ENCODE peak calls at places on chromosomes 13 and 19, in nine cellular contexts. One of them, this sample, is unnamed.
A peak's percentile ranks its signal among the peaks of the same experiment; 100 is the strongest.

GRCh38 chr13:59483441-59484116 is 680.1 kb downstream of the DIAPH3 start:
- DNase-seq in HCT116: no peak
- DNase-seq in cardiac muscle cell: peak; percentile 71
- DNase-seq in fibroblast of lung: peak; percentile 41
- DNase-seq in RWPE1: no peak
- DNase-seq in psoas muscle: no peak
- DNase-seq in PC-3: no peak
- DNase-seq in uterus: no peak
- DNase-seq in pancreas: no peak
- DNase-seq in this sample: no peak

GRCh38 chr19:16325161-16325527 is 518 bp downstream of the KLF2 start:
- DNase-seq in HCT116: no peak
- DNase-seq in cardiac muscle cell: peak; percentile 56
- DNase-seq in fibroblast of lung: no peak
- DNase-seq in RWPE1: no peak
- DNase-seq in psoas muscle: no peak
- DNase-seq in PC-3: no peak
- DNase-seq in uterus: no peak
- DNase-seq in pancreas: no peak
- DNase-seq in this sample: no peak

GRCh38 chr19:443005-443404 is 17.8 kb downstream of the SHC2 start:
- DNase-seq in HCT116: no peak
- DNase-seq in cardiac muscle cell: no peak
- DNase-seq in fibroblast of lung: no peak
- DNase-seq in RWPE1: no peak
- DNase-seq in psoas muscle: no peak
- DNase-seq in PC-3: no peak
- DNase-seq in uterus: no peak
- DNase-seq in pancreas: no peak
- DNase-seq in this sample: no peak

GRCh38 chr13:100473087-100473486 is 115.5 kb downstream of the GGACT start:
- DNase-seq in HCT116: no peak
- DNase-seq in cardiac muscle cell: peak; percentile 12
- DNase-seq in fibroblast of lung: no peak
- DNase-seq in RWPE1: no peak
- DNase-seq in psoas muscle: no peak
- DNase-seq in PC-3: no peak
- DNase-seq in uterus: no peak
- DNase-seq in pancreas: no peak
- DNase-seq in this sample: no peak

GRCh38 chr19:45615795-45616708 is 14.0 kb upstream of the GPR4 start:
- DNase-seq in HCT116: peak; percentile 97
- DNase-seq in cardiac muscle cell: peak; percentile 98
- DNase-seq in fibroblast of lung: peak; percentile 80
- DNase-seq in RWPE1: peak; percentile 94
- DNase-seq in psoas muscle: peak; percentile 91
- DNase-seq in PC-3: peak; percentile 80
- DNase-seq in uterus: peak; percentile 86
- DNase-seq in pancreas: peak; percentile 98
- DNase-seq in this sample: peak; percentile 75

GRCh38 chr13:113151745-113152707 is 6.4 kb upstream of the PROZ start:
- DNase-seq in HCT116: no peak
- DNase-seq in cardiac muscle cell: no peak
- DNase-seq in fibroblast of lung: peak; percentile 71
- DNase-seq in RWPE1: no peak
- DNase-seq in psoas muscle: peak; percentile 64
- DNase-seq in PC-3: peak; percentile 3
- DNase-seq in uterus: no peak
- DNase-seq in pancreas: peak; percentile 67
- DNase-seq in this sample: no peak

GRCh38 chr13:20993661-20994440 is 67.5 kb downstream of the LATS2 start:
- DNase-seq in HCT116: no peak
- DNase-seq in cardiac muscle cell: no peak
- DNase-seq in fibroblast of lung: peak; percentile 66
- DNase-seq in RWPE1: peak; percentile 30
- DNase-seq in psoas muscle: no peak
- DNase-seq in PC-3: no peak
- DNase-seq in uterus: no peak
- DNase-seq in pancreas: peak; percentile 9
- DNase-seq in this sample: no peak

GRCh38 chr19:15652559-15653278 is 12.0 kb downstream of the CYP4F3 start:
- DNase-seq in HCT116: no peak
- DNase-seq in cardiac muscle cell: no peak
- DNase-seq in fibroblast of lung: no peak
- DNase-seq in RWPE1: no peak
- DNase-seq in psoas muscle: no peak
- DNase-seq in PC-3: no peak
- DNase-seq in uterus: no peak
- DNase-seq in pancreas: no peak
- DNase-seq in this sample: no peak

GRCh38 chr13:45954861-45955595 is 97.5 kb downstream of the ZC3H13 start:
- DNase-seq in HCT116: no peak
- DNase-seq in cardiac muscle cell: no peak
- DNase-seq in fibroblast of lung: peak; percentile 6
- DNase-seq in RWPE1: no peak
- DNase-seq in psoas muscle: no peak
- DNase-seq in PC-3: no peak
- DNase-seq in uterus: no peak
- DNase-seq in pancreas: no peak
- DNase-seq in this sample: no peak

GRCh38 chr13:104024416-104025170 is 958.4 kb upstream of the SLC10A2 start:
- DNase-seq in HCT116: no peak
- DNase-seq in cardiac muscle cell: no peak
- DNase-seq in fibroblast of lung: peak; percentile 72
- DNase-seq in RWPE1: no peak
- DNase-seq in psoas muscle: no peak
- DNase-seq in PC-3: no peak
- DNase-seq in uterus: no peak
- DNase-seq in pancreas: no peak
- DNase-seq in this sample: no peak

GRCh38 chr13:109790951-109791605 is 4.7 kb upstream of the IRS2 start:
- DNase-seq in HCT116: no peak
- DNase-seq in cardiac muscle cell: peak; percentile 52
- DNase-seq in fibroblast of lung: peak; percentile 62
- DNase-seq in RWPE1: no peak
- DNase-seq in psoas muscle: no peak
- DNase-seq in PC-3: peak; percentile 58
- DNase-seq in uterus: no peak
- DNase-seq in pancreas: no peak
- DNase-seq in this sample: no peak

GRCh38 chr19:8609210-8610040 is 1.1 kb downstream of the ADAMTS10 start:
- DNase-seq in HCT116: peak; percentile 15
- DNase-seq in cardiac muscle cell: peak; percentile 68
- DNase-seq in fibroblast of lung: peak; percentile 59
- DNase-seq in RWPE1: no peak
- DNase-seq in psoas muscle: peak; percentile 74
- DNase-seq in PC-3: no peak
- DNase-seq in uterus: peak; percentile 52
- DNase-seq in pancreas: peak; percentile 70
- DNase-seq in this sample: peak; percentile 89

GRCh38 chr19:4594199-4594598 is 34.7 kb upstream of the SEMA6B start:
- DNase-seq in HCT116: no peak
- DNase-seq in cardiac muscle cell: no peak
- DNase-seq in fibroblast of lung: no peak
- DNase-seq in RWPE1: no peak
- DNase-seq in psoas muscle: no peak
- DNase-seq in PC-3: no peak
- DNase-seq in uterus: no peak
- DNase-seq in pancreas: no peak
- DNase-seq in this sample: no peak

GRCh38 chr19:1098177-1099051 is 3.2 kb upstream of the POLR2E start:
- DNase-seq in HCT116: no peak
- DNase-seq in cardiac muscle cell: no peak
- DNase-seq in fibroblast of lung: no peak
- DNase-seq in RWPE1: peak; percentile 39
- DNase-seq in psoas muscle: no peak
- DNase-seq in PC-3: peak; percentile 85
- DNase-seq in uterus: no peak
- DNase-seq in pancreas: peak; percentile 37
- DNase-seq in this sample: no peak

GRCh38 chr13:101691326-101691725 is 238.9 kb downstream of the ITGBL1 start:
- DNase-seq in HCT116: no peak
- DNase-seq in cardiac muscle cell: no peak
- DNase-seq in fibroblast of lung: peak; percentile 5
- DNase-seq in RWPE1: no peak
- DNase-seq in psoas muscle: no peak
- DNase-seq in PC-3: peak; percentile 12
- DNase-seq in uterus: no peak
- DNase-seq in pancreas: no peak
- DNase-seq in this sample: no peak

GRCh38 chr13:76992548-76993001 is 694 bp downstream of the CLN5 start:
- DNase-seq in HCT116: no peak
- DNase-seq in cardiac muscle cell: peak; percentile 24
- DNase-seq in fibroblast of lung: peak; percentile 32
- DNase-seq in RWPE1: no peak
- DNase-seq in psoas muscle: no peak
- DNase-seq in PC-3: peak; percentile 14
- DNase-seq in uterus: peak; percentile 27
- DNase-seq in pancreas: no peak
- DNase-seq in this sample: no peak

GRCh38 chr19:15666883-15667282 is 6.0 kb upstream of the CYP4F12 start:
- DNase-seq in HCT116: no peak
- DNase-seq in cardiac muscle cell: no peak
- DNase-seq in fibroblast of lung: no peak
- DNase-seq in RWPE1: no peak
- DNase-seq in psoas muscle: no peak
- DNase-seq in PC-3: no peak
- DNase-seq in uterus: no peak
- DNase-seq in pancreas: no peak
- DNase-seq in this sample: peak; percentile 67

GRCh38 chr13:19601749-19602725 is 31.4 kb upstream of the MPHOSPH8 start:
- DNase-seq in HCT116: no peak
- DNase-seq in cardiac muscle cell: peak; percentile 55
- DNase-seq in fibroblast of lung: peak; percentile 29
- DNase-seq in RWPE1: peak; percentile 42
- DNase-seq in psoas muscle: no peak
- DNase-seq in PC-3: peak; percentile 72
- DNase-seq in uterus: no peak
- DNase-seq in pancreas: peak; percentile 84
- DNase-seq in this sample: peak; percentile 80

DNA sequence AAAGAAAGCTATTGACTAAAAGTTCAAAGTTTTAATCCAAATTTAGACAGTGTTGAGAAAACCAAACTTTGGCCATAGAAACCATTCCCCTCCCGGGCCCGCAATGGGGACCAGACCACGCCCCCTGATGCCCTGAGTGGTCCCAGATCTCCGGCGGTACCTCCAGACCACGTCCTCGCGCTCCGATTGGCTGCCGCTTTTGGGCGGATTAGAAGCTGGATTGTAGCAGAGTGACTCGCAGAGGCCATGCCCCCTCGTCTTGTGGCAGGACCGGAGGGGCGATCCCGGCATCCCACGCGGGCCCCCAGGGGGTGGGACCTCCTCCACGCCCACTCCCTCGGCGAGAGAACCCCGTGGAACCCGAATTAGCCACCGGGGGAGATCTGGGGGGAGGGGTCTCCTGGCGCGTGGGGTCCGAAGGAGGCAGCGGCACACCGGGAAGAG is 812 bp upstream of the HSD17B14 start:
- DNase-seq in HCT116: peak; percentile 51
- DNase-seq in cardiac muscle cell: peak; percentile 96
- DNase-seq in fibroblast of lung: peak; percentile 77
- DNase-seq in RWPE1: no peak
- DNase-seq in psoas muscle: peak; percentile 75
- DNase-seq in PC-3: peak; percentile 82
- DNase-seq in uterus: peak; percentile 95
- DNase-seq in pancreas: peak; percentile 76
- DNase-seq in this sample: peak; percentile 98
- H3K27ac ChIP-seq in HCT116: peak overlapping the region; percentile 56
- H3K27ac ChIP-seq in cardiac muscle cell: peak overlapping the region; percentile 63
- H3K27ac ChIP-seq in fibroblast of lung: peak overlapping the region; percentile 36
- H3K27ac ChIP-seq in RWPE1: no peak overlapping the region
- H3K27ac ChIP-seq in psoas muscle: peak overlapping the region; percentile 23
- H3K27ac ChIP-seq in PC-3: no peak overlapping the region
- H3K27ac ChIP-seq in uterus: peak overlapping the region; percentile 96
- H3K27ac ChIP-seq in pancreas: no peak overlapping the region
- H3K27ac ChIP-seq in this sample: peak overlapping the region; percentile 18

GRCh38 chr13:40961224-40961623 is 57.9 kb downstream of the ELF1 start:
- DNase-seq in HCT116: no peak
- DNase-seq in cardiac muscle cell: no peak
- DNase-seq in fibroblast of lung: no peak
- DNase-seq in RWPE1: no peak
- DNase-seq in psoas muscle: no peak
- DNase-seq in PC-3: no peak
- DNase-seq in uterus: no peak
- DNase-seq in pancreas: no peak
- DNase-seq in this sample: no peak
- H3K27ac ChIP-seq in HCT116: no peak overlapping the region
- H3K27ac ChIP-seq in cardiac muscle cell: no peak overlapping the region
- H3K27ac ChIP-seq in fibroblast of lung: no peak overlapping the region
- H3K27ac ChIP-seq in RWPE1: no peak overlapping the region
- H3K27ac ChIP-seq in psoas muscle: no peak overlapping the region
- H3K27ac ChIP-seq in PC-3: no peak overlapping the region
- H3K27ac ChIP-seq in uterus: no peak overlapping the region
- H3K27ac ChIP-seq in pancreas: no peak overlapping the region
- H3K27ac ChIP-seq in this sample: no peak overlapping the region

GRCh38 chr13:30601836-30602235 is 15.9 kb upstream of the USPL1 start:
- DNase-seq in HCT116: no peak
- DNase-seq in cardiac muscle cell: no peak
- DNase-seq in fibroblast of lung: no peak
- DNase-seq in RWPE1: no peak
- DNase-seq in psoas muscle: no peak
- DNase-seq in PC-3: no peak
- DNase-seq in uterus: no peak
- DNase-seq in pancreas: no peak
- DNase-seq in this sample: no peak
- H3K27ac ChIP-seq in HCT116: no peak overlapping the region
- H3K27ac ChIP-seq in cardiac muscle cell: no peak overlapping the region
- H3K27ac ChIP-seq in fibroblast of lung: no peak overlapping the region
- H3K27ac ChIP-seq in RWPE1: no peak overlapping the region
- H3K27ac ChIP-seq in psoas muscle: no peak overlapping the region
- H3K27ac ChIP-seq in PC-3: no peak overlapping the region
- H3K27ac ChIP-seq in uterus: no peak overlapping the region
- H3K27ac ChIP-seq in pancreas: no peak overlapping the region
- H3K27ac ChIP-seq in this sample: no peak overlapping the region

GRCh38 chr13:28534210-28534609 is 39.3 kb upstream of the FLT1 start:
- DNase-seq in HCT116: no peak
- DNase-seq in cardiac muscle cell: no peak
- DNase-seq in fibroblast of lung: no peak
- DNase-seq in RWPE1: no peak
- DNase-seq in psoas muscle: no peak
- DNase-seq in PC-3: no peak
- DNase-seq in uterus: no peak
- DNase-seq in pancreas: no peak
- DNase-seq in this sample: no peak

GRCh38 chr13:28536371-28536770 is 41.4 kb upstream of the FLT1 start:
- DNase-seq in HCT116: no peak
- DNase-seq in cardiac muscle cell: no peak
- DNase-seq in fibroblast of lung: no peak
- DNase-seq in RWPE1: no peak
- DNase-seq in psoas muscle: no peak
- DNase-seq in PC-3: no peak
- DNase-seq in uterus: no peak
- DNase-seq in pancreas: no peak
- DNase-seq in this sample: no peak

GRCh38 chr13:28537149-28537548 is 42.2 kb upstream of the FLT1 start:
- DNase-seq in HCT116: no peak
- DNase-seq in cardiac muscle cell: no peak
- DNase-seq in fibroblast of lung: no peak
- DNase-seq in RWPE1: no peak
- DNase-seq in psoas muscle: no peak
- DNase-seq in PC-3: no peak
- DNase-seq in uterus: no peak
- DNase-seq in pancreas: no peak
- DNase-seq in this sample: no peak

GRCh38 chr13:28534801-28535200 is 39.9 kb upstream of the FLT1 start:
- DNase-seq in HCT116: no peak
- DNase-seq in cardiac muscle cell: no peak
- DNase-seq in fibroblast of lung: no peak
- DNase-seq in RWPE1: no peak
- DNase-seq in psoas muscle: no peak
- DNase-seq in PC-3: no peak
- DNase-seq in uterus: no peak
- DNase-seq in pancreas: peak; percentile 45
- DNase-seq in this sample: no peak

GRCh38 chr13:28535734-28536133 is 40.8 kb upstream of the FLT1 start:
- DNase-seq in HCT116: no peak
- DNase-seq in cardiac muscle cell: no peak
- DNase-seq in fibroblast of lung: no peak
- DNase-seq in RWPE1: no peak
- DNase-seq in psoas muscle: no peak
- DNase-seq in PC-3: no peak
- DNase-seq in uterus: no peak
- DNase-seq in pancreas: no peak
- DNase-seq in this sample: no peak
- H3K27ac ChIP-seq in HCT116: no peak overlapping the region
- H3K27ac ChIP-seq in cardiac muscle cell: no peak overlapping the region
- H3K27ac ChIP-seq in fibroblast of lung: no peak overlapping the region
- H3K27ac ChIP-seq in RWPE1: no peak overlapping the region
- H3K27ac ChIP-seq in psoas muscle: no peak overlapping the region
- H3K27ac ChIP-seq in PC-3: no peak overlapping the region
- H3K27ac ChIP-seq in uterus: no peak overlapping the region
- H3K27ac ChIP-seq in pancreas: no peak overlapping the region
- H3K27ac ChIP-seq in this sample: no peak overlapping the region